ENCODE peak calls at places on chromosomes 3 and 15, in five cellular contexts. L is AG10803, X is OCI-LY7, P is tibial nerve, N is AG04450. J is an unnamed sample.

GRCh38 chr3:85678713-85679112 is 719.9 kb downstream of the CADM2 start:
- DNase-seq in P (no peak), N (no peak), X (no peak), L (no peak), J (no peak)

GRCh38 chr3:167300210-167300609 is 79.9 kb downstream of the ZBBX start:
- DNase-seq in P (no peak), L (no peak), X (no peak), N (no peak), J (no peak)

GRCh38 chr3:122468896-122469533 is 45.7 kb downstream of the KPNA1 start:
- DNase-seq in P (no peak), L (no peak), X (no peak), N (no peak), J (no peak)

GRCh38 chr3:68996356-68996995 is 17.0 kb downstream of the EOGT start:
- DNase-seq in P (no peak), N (no peak), L (no peak), X (no peak), J (no peak)

GRCh38 chr3:1855836-1856235 is 242.8 kb upstream of the CNTN4 start:
- DNase-seq in N (no peak), X (no peak), L (no peak), P (no peak), J (no peak)

GRCh38 chr15:39083213-39083612 is 497.7 kb upstream of the THBS1 start:
- DNase-seq in P (no peak), L (peak; percentile 52), N (no peak), X (no peak), J (no peak)

GRCh38 chr15:57784081-57784488 is 77.6 kb downstream of the POLR2M start:
- DNase-seq in L (peak; percentile 77), P (peak; percentile 13), X (no peak), N (no peak), J (no peak)

GRCh38 chr3:143427626-143428025 is 308.1 kb downstream of the CHST2 start:
- DNase-seq in P (no peak), N (no peak), L (no peak), X (no peak), J (no peak)

GRCh38 chr15:88249220-88249619 is 7.3 kb downstream of the NTRK3 start:
- DNase-seq in N (no peak), P (no peak), L (peak; percentile 37), X (no peak), J (no peak)

GRCh38 chr3:45547764-45548683 is 46.5 kb upstream of the LIMD1 start:
- DNase-seq in L (peak; percentile 96), N (no peak), P (peak; percentile 36), X (no peak), J (no peak)

GRCh38 chr3:9153763-9154601 is 95.5 kb downstream of the SRGAP3 start:
- DNase-seq in X (no peak), L (peak; percentile 91), N (no peak), P (peak; percentile 79), J (no peak)

GRCh38 chr3:197730200-197730599 is 6.5 kb downstream of the RUBCN start:
- DNase-seq in L (peak; percentile 85), X (no peak), P (no peak), N (no peak), J (no peak)

GRCh38 chr3:107512108-107512507 is 10.7 kb upstream of the BBX start:
- DNase-seq in L (no peak), X (no peak), P (no peak), N (no peak), J (no peak)

GRCh38 chr3:188218571-188218970 is 64.6 kb downstream of the LPP start:
- DNase-seq in P (no peak), L (no peak), N (no peak), X (no peak), J (no peak)

GRCh38 chr15:83163032-83163431 is 44.6 kb downstream of the HDGFL3 start:
- DNase-seq in P (no peak), N (no peak), X (no peak), L (no peak), J (no peak)

GRCh38 chr15:63583027-63583426 is 14.2 kb upstream of the FBXL22 start:
- DNase-seq in P (no peak), N (no peak), L (peak; percentile 85), X (no peak), J (no peak)

GRCh38 chr3:130894130-130894872 is 417 bp downstream of the ATP2C1 start:
- DNase-seq in X (peak; percentile 40), P (peak; percentile 14), L (no peak), N (no peak), J (peak; percentile 74)

GRCh38 chr15:69468241-69469121 is 15.9 kb downstream of the RPLP1 start:
- DNase-seq in P (no peak), L (no peak), N (peak; percentile 45), X (no peak), J (peak; percentile 57)

GRCh38 chr3:190056795-190057194 is 63.9 kb downstream of the P3H2 start:
- DNase-seq in N (no peak), L (peak; percentile 29), P (no peak), X (no peak), J (no peak)

GRCh38 chr3:190051643-190052042 is 69.1 kb downstream of the P3H2 start:
- DNase-seq in X (no peak), N (no peak), P (no peak), L (no peak), J (no peak)

GRCh38 chr3:190055773-190056172 is 64.9 kb downstream of the P3H2 start:
- DNase-seq in X (no peak), L (no peak), N (no peak), P (no peak), J (no peak)

GRCh38 chr3:190058486-190059241 is 62.0 kb downstream of the P3H2 start:
- DNase-seq in X (no peak), P (no peak), L (peak; percentile 30), N (no peak), J (no peak)

GRCh38 chr3:190053919-190054672 is 66.6 kb downstream of the P3H2 start:
- DNase-seq in X (no peak), P (no peak), L (peak; percentile 73), N (no peak), J (no peak)
- TF ChIP-seq CTCF in X (no peak), P (no peak), L (peak; percentile 32), N (no peak), J (no peak)

DNA sequence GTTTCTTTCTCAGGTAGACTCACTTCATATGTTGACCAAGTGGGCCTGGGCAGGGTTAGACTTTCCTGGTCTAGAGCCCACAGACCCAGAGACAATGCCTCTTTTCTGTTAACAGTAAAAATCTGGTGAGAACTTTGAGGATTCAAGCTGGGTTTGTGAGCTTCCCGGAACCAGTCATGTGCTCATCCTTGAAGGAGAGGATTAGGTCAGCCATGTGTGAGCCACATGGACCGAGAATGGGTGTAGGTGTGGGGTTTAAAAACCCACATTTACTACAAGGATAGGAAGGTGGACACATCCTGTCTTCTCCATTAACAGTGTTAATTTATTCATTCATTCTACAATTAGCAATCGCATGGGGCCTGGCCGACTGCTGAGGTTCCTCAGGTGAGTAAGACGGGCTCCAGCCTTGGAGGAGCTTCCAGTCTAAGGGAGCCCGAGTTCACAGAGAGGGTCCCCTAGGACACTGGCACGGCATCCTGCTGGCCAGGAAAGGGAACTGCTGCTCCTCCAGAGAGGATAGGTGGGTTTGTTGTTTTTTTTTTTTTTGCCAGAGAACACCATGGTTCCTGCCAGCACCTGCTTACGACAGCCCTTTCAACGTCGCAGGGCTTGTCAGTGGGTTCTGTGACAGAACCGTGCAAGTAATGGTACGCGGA is 69.0 kb downstream of the SQOR start:
- DNase-seq in X (no peak), L (no peak), N (no peak), P (no peak), J (no peak)
- H3K4me3 ChIP-seq in X (no peak overlapping the region), L (peak overlapping the region; percentile 65), N (peak overlapping the region; percentile 50), P (no peak overlapping the region), J (no peak overlapping the region)

GRCh38 chr3:58562498-58562897 is 14.7 kb downstream of the FAM107A start:
- DNase-seq in P (no peak), N (no peak), X (no peak), L (no peak), J (no peak)

GRCh38 chr3:58559586-58559985 is 17.6 kb downstream of the FAM107A start:
- DNase-seq in L (no peak), X (no peak), N (no peak), P (no peak), J (no peak)

GRCh38 chr3:58563386-58564035 is 13.7 kb downstream of the FAM107A start:
- DNase-seq in P (no peak), N (no peak), X (no peak), L (no peak), J (no peak)

GRCh38 chr3:58564054-58564453 is 13.1 kb downstream of the FAM107A start:
- DNase-seq in L (no peak), N (no peak), P (no peak), X (no peak), J (no peak)

DNA sequence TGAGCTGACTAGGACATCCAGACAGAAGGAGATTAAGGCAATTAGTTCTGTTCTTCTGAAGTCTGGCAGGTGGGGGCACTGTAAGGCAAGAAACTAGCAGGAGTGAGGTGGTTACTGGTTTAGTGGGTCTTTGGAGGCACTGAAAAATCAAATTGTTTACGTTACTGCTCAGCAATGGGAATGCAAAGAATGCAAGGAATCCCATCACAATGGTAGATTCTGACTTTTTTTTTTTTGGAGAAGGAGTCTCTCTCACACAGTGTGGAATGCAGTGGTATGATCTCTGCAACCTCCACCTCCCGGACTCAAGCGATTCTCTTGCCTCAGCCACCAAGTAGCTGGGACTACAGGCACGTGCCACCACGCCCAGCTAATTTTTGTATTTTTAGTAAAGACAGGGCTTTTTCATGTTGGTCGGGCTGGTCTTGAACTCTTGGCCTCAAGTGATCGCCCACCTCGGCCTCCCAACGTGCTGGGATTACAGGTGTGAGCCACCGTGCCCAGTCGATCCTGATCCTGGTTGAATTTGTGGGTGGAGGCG is 16.4 kb downstream of the FAM107A start:
- DNase-seq in P (no peak), X (peak; percentile 18), L (peak; percentile 99), N (peak; percentile 95), J (no peak)
- TF ChIP-seq CTCF in P (peak; percentile 21), X (peak; percentile 62), L (peak; percentile 81), N (peak; percentile 73), J (no peak)

GRCh38 chr3:155387571-155387970 is 94.1 kb upstream of the STRIT1 start:
- DNase-seq in N (no peak), L (peak; percentile 64), X (no peak), P (no peak), J (no peak)

GRCh38 chr3:155388417-155388816 is 94.9 kb upstream of the STRIT1 start:
- DNase-seq in N (no peak), P (no peak), L (no peak), X (no peak), J (no peak)

GRCh38 chr3:155385896-155386295 is 92.4 kb upstream of the STRIT1 start:
- DNase-seq in L (peak; percentile 52), X (no peak), P (no peak), N (no peak), J (no peak)

GRCh38 chr3:155386306-155386705 is 92.8 kb upstream of the STRIT1 start:
- DNase-seq in L (peak; percentile 54), P (no peak), X (no peak), N (no peak), J (no peak)

GRCh38 chr3:155386817-155387403 is 93.4 kb upstream of the STRIT1 start:
- DNase-seq in L (no peak), N (no peak), X (no peak), P (no peak), J (no peak)
- H3K4me3 ChIP-seq in L (no peak overlapping the region), N (no peak overlapping the region), X (no peak overlapping the region), P (no peak overlapping the region), J (no peak overlapping the region)

J was measured in mucosa of descending colon.